ENCODE peak calls at places on chromosomes 7 and 10, in four cellular contexts. G is aorta; R is type B pancreatic cell; W is effector CD4-positive, alpha-beta T cell. I is an unnamed sample.

GRCh38 chr10:60708666-60709065 is 69.6 kb upstream of the CDK1 start:
- DNase-seq in G (no peak), R (no peak), W (no peak), I (no peak)

GRCh38 chr7:141220263-141220662 is 146.4 kb downstream of the TMEM178B start:
- DNase-seq in G (no peak), R (no peak), W (no peak), I (no peak)

GRCh38 chr7:1065263-1066260 is 21.2 kb downstream of the GPR146 start:
- DNase-seq in G (peak; percentile 96), R (peak; percentile 87), W (peak; percentile 81), I (peak; percentile 80)

GRCh38 chr7:7793921-7794320 is 75.5 kb upstream of the RPA3 start:
- DNase-seq in G (no peak), R (no peak), W (no peak), I (no peak)

GRCh38 chr10:93894516-93895378 is 969 bp downstream of the SLC35G1 start:
- DNase-seq in G (no peak), R (no peak), W (no peak), I (no peak)

GRCh38 chr10:20147679-20148078 is 331.4 kb downstream of the PLXDC2 start:
- DNase-seq in G (no peak), R (no peak), W (no peak), I (no peak)

GRCh38 chr10:124200011-124200410 is 106.6 kb upstream of the CHST15 start:
- DNase-seq in G (no peak), R (no peak), W (no peak), I (no peak)

GRCh38 chr7:151768805-151769188 is 108.1 kb downstream of the PRKAG2 start:
- DNase-seq in G (peak; percentile 33), R (no peak), W (no peak), I (no peak)

GRCh38 chr10:94088926-94089381 is 95.2 kb downstream of the PLCE1 start:
- DNase-seq in G (no peak), R (no peak), W (no peak), I (no peak)

GRCh38 chr10:130824230-130825014 is 487.1 kb downstream of the TCERG1L start:
- DNase-seq in G (no peak), R (no peak), W (no peak), I (no peak)

GRCh38 chr7:150937848-150938561 is 40.1 kb downstream of the KCNH2 start:
- DNase-seq in G (peak; percentile 74), R (peak; percentile 60), W (no peak), I (no peak)

GRCh38 chr7:123798527-123799188 is 46.3 kb upstream of the HYAL4 start:
- DNase-seq in G (no peak), R (no peak), W (no peak), I (no peak)

GRCh38 chr10:52343439-52343838 is 29.4 kb downstream of the DKK1 start:
- DNase-seq in G (no peak), R (no peak), W (no peak), I (no peak)

GRCh38 chr10:58588673-58589265 is 76.1 kb downstream of the BICC1 start:
- DNase-seq in G (no peak), R (no peak), W (no peak), I (no peak)

GRCh38 chr7:1536105-1536767 is 5.7 kb downstream of the MAFK start:
- DNase-seq in G (no peak), R (no peak), W (no peak), I (no peak)

GRCh38 chr7:22657479-22657878 is 69.5 kb upstream of the IL6 start:
- DNase-seq in G (no peak), R (no peak), W (no peak), I (no peak)

GRCh38 chr7:107971613-107972012 is 31.3 kb downstream of the LAMB1 start:
- DNase-seq in G (no peak), R (no peak), W (no peak), I (no peak)

GRCh38 chr7:105496501-105496900 is 25.6 kb downstream of the PUS7 start:
- DNase-seq in G (no peak), R (no peak), W (no peak), I (no peak)

GRCh38 chr7:131145026-131145425 is 182.7 kb upstream of the MKLN1 start:
- DNase-seq in G (no peak), R (no peak), W (no peak), I (no peak)

GRCh38 chr10:69328346-69328687 is 50.0 kb downstream of the HK1 start:
- DNase-seq in G (no peak), R (no peak), W (no peak), I (no peak)

GRCh38 chr10:110141185-110141584 is 66.2 kb upstream of the MXI1 start:
- DNase-seq in G (no peak), R (no peak), W (no peak), I (no peak)

GRCh38 chr10:109282510-109282909 is 640.8 kb downstream of the XPNPEP1 start:
- DNase-seq in G (no peak), R (no peak), W (no peak), I (no peak)

GRCh38 chr10:79275431-79275851 is 71.8 kb upstream of the PPIF start:
- DNase-seq in G (peak; percentile 87), R (no peak), W (no peak), I (no peak)

GRCh38 chr10:95840681-95841080 is 67.1 kb upstream of the CC2D2B start:
- DNase-seq in G (no peak), R (no peak), W (no peak), I (no peak)

GRCh38 chr7:13920053-13920697 is 69.3 kb downstream of the ETV1 start:
- DNase-seq in G (no peak), R (no peak), W (no peak), I (no peak)

GRCh38 chr10:18140149-18140956 is at the start of gene CACNB2:
- DNase-seq in G (peak; percentile 94), R (peak; percentile 72), W (no peak), I (no peak)

GRCh38 chr7:29980151-29980550 is 9.4 kb downstream of the SCRN1 start:
- DNase-seq in G (no peak), R (no peak), W (no peak), I (no peak)

GRCh38 chr10:50645241-50645640 is 21.5 kb upstream of the SGMS1 start:
- DNase-seq in G (no peak), R (no peak), W (no peak), I (no peak)

GRCh38 chr7:768881-769504 is 41.9 kb upstream of the PRKAR1B start:
- DNase-seq in G (no peak), R (no peak), W (no peak), I (no peak)

GRCh38 chr7:101681170-101682007 is 52.3 kb upstream of the MYL10 start:
- DNase-seq in G (peak; percentile 94), R (no peak), W (no peak), I (no peak)